ENCODE peak calls at places on chromosome 15, in seven cellular contexts. M, K, C, Z, B, H and N are unnamed samples.
A peak's percentile ranks its signal among the peaks of the same experiment; 100 is the strongest.

GRCh38 chr15:43769584-43770228 is 7.1 kb downstream of the ELL3 start:
- DNase-seq in M (no peak), K (no peak), C (peak; percentile 37), Z (no peak), B (peak; percentile 38), H (no peak), N (peak; percentile 47)

GRCh38 chr15:86799226-86799625 is 719.6 kb downstream of the AGBL1 start:
- DNase-seq in M (no peak), K (no peak), C (no peak), Z (no peak), B (no peak), H (no peak), N (no peak)

GRCh38 chr15:76376029-76376428 is 39.5 kb downstream of the ISL2 start:
- DNase-seq in M (no peak), K (no peak), C (no peak), Z (no peak), B (peak; percentile 31), H (no peak), N (no peak)

GRCh38 chr15:69474846-69475455 is 22.3 kb downstream of the RPLP1 start:
- DNase-seq in M (no peak), K (no peak), C (no peak), Z (peak; percentile 68), B (no peak), H (no peak), N (no peak)

GRCh38 chr15:92638709-92639365 is 16.7 kb downstream of the FAM174B start:
- DNase-seq in M (no peak), K (no peak), C (no peak), Z (peak; percentile 75), B (no peak), H (no peak), N (no peak)

GRCh38 chr15:57751177-57751800 is 44.8 kb downstream of the POLR2M start:
- DNase-seq in M (no peak), K (no peak), C (no peak), Z (peak; percentile 25), B (no peak), H (no peak), N (peak; percentile 16)

GRCh38 chr15:78906310-78906608 is 33.6 kb downstream of the MORF4L1 start:
- DNase-seq in M (no peak), K (no peak), C (no peak), Z (peak; percentile 84), B (no peak), H (no peak), N (no peak)

GRCh38 chr15:56767315-56767714 is 34.0 kb upstream of the ZNF280D start:
- DNase-seq in M (no peak), K (no peak), C (no peak), Z (no peak), B (no peak), H (no peak), N (no peak)

GRCh38 chr15:45287400-45287799 is 35.4 kb downstream of the SLC28A2 start:
- DNase-seq in M (no peak), K (no peak), C (no peak), Z (no peak), B (no peak), H (no peak), N (no peak)

GRCh38 chr15:92343869-92344643 is 49.6 kb upstream of the ST8SIA2 start:
- DNase-seq in M (no peak), K (no peak), C (no peak), Z (no peak), B (peak; percentile 68), H (no peak), N (no peak)

GRCh38 chr15:60223161-60223560 is 174.6 kb downstream of the ANXA2 start:
- DNase-seq in M (no peak), K (no peak), C (no peak), Z (no peak), B (no peak), H (no peak), N (no peak)

GRCh38 chr15:67146214-67146613 is 80.8 kb downstream of the SMAD3 start:
- DNase-seq in M (no peak), K (peak; percentile 71), C (no peak), Z (no peak), B (peak; percentile 56), H (no peak), N (no peak)

GRCh38 chr15:62545392-62546227 is 380.5 kb upstream of the C2CD4B start:
- DNase-seq in M (no peak), K (peak; percentile 74), C (no peak), Z (peak; percentile 91), B (peak; percentile 26), H (no peak), N (no peak)

GRCh38 chr15:46685096-46685495 is 1032.2 kb upstream of the SEMA6D start:
- DNase-seq in M (no peak), K (no peak), C (no peak), Z (no peak), B (no peak), H (no peak), N (no peak)

GRCh38 chr15:63481105-63481810 is 23.1 kb upstream of the USP3 start:
- DNase-seq in M (peak; percentile 15), K (no peak), C (no peak), Z (no peak), B (no peak), H (no peak), N (no peak)

GRCh38 chr15:87841426-87841998 is 415.0 kb downstream of the NTRK3 start:
- DNase-seq in M (no peak), K (no peak), C (no peak), Z (no peak), B (no peak), H (no peak), N (no peak)

GRCh38 chr15:39555885-39556284 is 25.0 kb upstream of the THBS1 start:
- DNase-seq in M (no peak), K (no peak), C (no peak), Z (no peak), B (no peak), H (no peak), N (no peak)

DNA sequence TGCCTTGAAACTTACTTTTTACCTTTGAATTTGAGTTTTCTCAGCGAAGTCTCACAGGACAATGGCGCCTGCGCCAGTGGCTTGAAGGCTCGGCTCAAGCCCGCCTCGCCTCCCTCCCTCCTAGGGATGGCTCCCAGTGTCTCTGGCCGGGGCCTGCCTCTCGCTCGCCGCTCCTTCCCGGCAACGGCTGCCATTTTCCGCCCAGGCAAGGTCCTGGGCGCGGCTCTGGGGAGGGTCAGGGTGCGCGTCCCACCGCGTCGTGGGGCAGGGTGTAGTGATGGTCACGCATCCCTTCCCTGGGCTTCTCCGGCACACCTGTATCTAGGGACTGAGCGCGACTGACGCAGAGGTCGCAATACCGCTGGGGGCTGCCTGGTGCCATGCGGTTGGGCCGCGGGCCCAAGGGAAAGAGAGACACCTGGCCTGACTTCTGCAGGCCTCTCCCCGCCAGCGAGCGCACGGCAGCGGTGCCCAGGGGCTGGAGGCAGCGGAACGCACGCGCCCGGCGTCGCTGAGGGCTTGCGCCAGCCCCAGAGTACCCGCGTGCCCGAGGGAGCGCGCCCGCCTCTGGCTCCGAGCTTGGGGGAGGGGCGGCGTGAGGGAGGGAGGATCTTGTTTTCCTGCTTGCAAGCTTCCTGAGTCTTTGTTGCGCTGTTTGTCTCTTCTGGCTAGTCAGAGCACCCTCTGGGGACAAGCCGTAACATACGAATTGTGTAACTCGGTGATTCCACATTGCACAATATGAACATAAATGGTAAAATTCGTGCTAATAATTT is 20.7 kb upstream of the FEM1B start:
- DNase-seq in M (peak; percentile 96), K (peak; percentile 96), C (peak; percentile 44), Z (peak; percentile 97), B (peak; percentile 89), H (peak; percentile 96), N (peak; percentile 37)
- TF ChIP-seq CTCF in M (no peak), K (no peak), C (no peak), Z (no peak), B (peak; percentile 8), H (no peak), N (no peak)

DNA sequence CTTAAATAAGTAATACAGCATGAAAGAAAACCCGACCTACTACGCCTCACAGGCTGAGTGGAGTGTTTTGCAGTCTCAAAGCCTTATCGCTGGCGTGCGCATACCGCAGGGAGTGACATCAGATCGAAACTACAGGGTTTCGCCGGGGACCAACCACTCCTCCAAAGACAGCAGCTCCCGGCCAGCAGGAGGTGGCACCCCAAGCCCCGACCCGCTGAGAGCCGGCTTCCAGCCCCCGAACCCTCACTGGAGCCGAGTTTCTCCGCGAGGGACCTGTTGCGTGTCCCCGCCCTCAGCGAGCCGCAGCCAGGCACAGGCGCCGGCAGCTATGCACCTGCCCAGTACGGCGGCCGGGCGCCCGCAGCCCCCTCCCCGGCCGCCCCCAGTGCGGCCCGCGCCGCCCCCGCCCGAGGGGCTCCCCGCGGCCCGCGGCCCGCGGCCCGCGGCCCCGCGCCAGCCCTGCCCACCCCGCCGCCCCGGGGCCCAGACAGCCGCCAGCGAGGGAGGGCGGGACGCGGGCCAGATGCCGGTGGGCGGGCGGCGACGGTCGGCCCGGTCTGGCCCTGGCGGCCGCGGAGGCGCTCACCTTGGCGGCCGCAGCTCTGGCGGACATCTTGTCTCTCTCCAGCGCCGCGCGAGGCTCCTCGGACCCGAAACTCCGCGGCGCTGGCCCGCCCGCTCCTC is 710 bp downstream of the TJP1 start:
- DNase-seq in M (peak; percentile 93), K (peak; percentile 76), C (no peak), Z (peak; percentile 92), B (peak; percentile 69), H (peak; percentile 86), N (peak; percentile 62)
- TF ChIP-seq CTCF in M (peak; percentile 17), K (peak; percentile 23), C (no peak), Z (no peak), B (peak; percentile 51), H (no peak), N (no peak)

DNA sequence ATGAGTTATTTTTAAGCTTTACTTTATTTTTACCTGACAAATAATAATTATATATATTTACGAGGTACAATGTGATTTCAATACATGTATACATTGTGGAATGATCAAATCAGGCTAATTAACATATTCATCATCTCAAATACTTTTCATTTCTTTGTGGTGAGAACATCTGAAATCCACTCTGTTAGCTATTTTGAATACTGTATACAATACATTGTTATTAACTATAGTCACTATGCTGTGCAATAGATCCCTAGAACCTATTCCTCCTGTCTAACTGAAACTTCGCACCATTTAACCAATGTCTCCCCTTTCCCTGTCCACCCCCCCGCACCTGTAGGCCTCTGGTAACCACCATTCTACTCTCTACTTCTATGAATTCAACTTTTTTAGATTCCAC is 7.9 kb upstream of the SPPL2A start:
- DNase-seq in M (no peak), K (no peak), C (no peak), Z (peak; percentile 26), B (no peak), H (no peak), N (no peak)
- TF ChIP-seq CTCF in M (no peak), K (no peak), C (no peak), Z (no peak), B (no peak), H (no peak), N (no peak)

DNA sequence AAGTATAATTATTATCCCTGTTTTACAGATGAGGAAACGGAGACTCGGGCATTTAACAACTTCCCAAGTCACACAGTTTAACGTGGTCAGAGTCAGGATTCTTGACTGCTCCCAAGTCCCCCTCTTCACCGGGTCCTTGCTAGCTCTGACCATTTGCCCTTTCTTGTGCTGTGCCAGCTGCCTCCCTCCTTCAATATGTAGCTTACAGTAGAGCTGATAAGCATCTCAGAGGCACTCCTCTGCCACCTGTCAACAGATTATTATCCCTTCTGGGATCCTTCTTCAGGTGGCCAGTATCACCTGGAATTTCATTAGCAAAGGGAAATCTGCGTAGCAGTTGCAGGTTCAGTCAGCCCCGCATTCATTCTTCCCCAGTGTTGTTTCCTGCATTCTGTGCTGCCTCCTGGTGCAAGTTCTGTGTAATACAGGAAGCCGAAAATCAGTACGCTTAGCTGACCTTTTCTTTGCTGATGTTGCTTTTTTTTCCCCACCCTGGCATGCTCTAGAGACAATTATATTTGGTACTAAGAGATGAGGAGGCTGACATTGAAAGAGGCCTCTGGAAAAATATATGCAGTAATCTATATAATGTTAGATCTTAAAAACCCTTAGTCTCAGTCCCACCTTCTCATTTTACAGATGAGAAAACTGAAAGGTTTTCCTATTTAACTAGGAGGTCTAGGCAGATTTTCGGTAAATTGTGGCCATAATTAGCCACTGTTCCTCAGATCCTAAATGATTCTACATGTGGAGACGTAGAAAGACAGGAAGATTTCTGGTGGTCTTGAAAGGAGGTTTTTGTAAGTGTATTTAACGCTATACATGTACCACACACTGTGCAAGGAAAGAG is 24.8 kb downstream of the TMOD2 start:
- DNase-seq in M (no peak), K (no peak), C (peak; percentile 37), Z (no peak), B (no peak), H (no peak), N (peak; percentile 58)
- TF ChIP-seq CTCF in M (peak; percentile 96), K (peak; percentile 70), C (peak; percentile 82), Z (peak; percentile 21), B (peak; percentile 78), H (peak; percentile 70), N (peak; percentile 65)